ENCODE peak calls at places on chromosome 17, in five cellular contexts. X is stomach, O is prostate gland, V is Panc1, Q is endothelial cell of umbilical vein. D is an unnamed sample. For H3K4me1, the result is how much of the 10 kb centered on the place peaks cover.

GRCh38 chr17:32962320-32962707 is 29.3 kb upstream of the SPACA3 start:
- DNase-seq in Q (no peak), X (no peak), O (no peak), V (no peak), D (no peak)

GRCh38 chr17:80468781-80469533 is 7.5 kb downstream of the NPTX1 start:
- DNase-seq in V (no peak), Q (no peak), X (no peak), O (no peak), D (no peak)

GRCh38 chr17:80036715-80037477 is 454 bp downstream of the CCDC40 start:
- DNase-seq in X (no peak), Q (peak), V (no peak), O (no peak), D (peak)

GRCh38 chr17:79777844-79778503 is at the start of gene CBX2:
- DNase-seq in V (no peak), X (peak), O (peak), Q (peak), D (peak)

GRCh38 chr17:58335061-58335731 is 6.6 kb upstream of the TSPOAP1 start:
- DNase-seq in X (no peak), Q (no peak), V (no peak), O (no peak), D (peak)

GRCh38 chr17:45135978-45136791 is 698 bp downstream of the ACBD4 start:
- DNase-seq in X (no peak), Q (no peak), O (no peak), V (no peak), D (peak)

GRCh38 chr17:34171245-34171818 is 83.8 kb upstream of the CCL2 start:
- DNase-seq in O (peak), V (peak), Q (peak), X (peak), D (no peak)

GRCh38 chr17:846901-847777 is 65.0 kb downstream of the MRM3 start:
- DNase-seq in Q (peak), V (no peak), O (peak), X (no peak), D (no peak)

GRCh38 chr17:5198472-5198871 is 6.8 kb upstream of the ZNF594 start:
- DNase-seq in V (no peak), X (no peak), O (no peak), Q (no peak), D (no peak)

GRCh38 chr17:72614871-72615626 is 477.4 kb downstream of the SLC39A11 start:
- DNase-seq in O (peak), V (no peak), X (peak), Q (no peak), D (no peak)

GRCh38 chr17:29590261-29590978 is 972 bp upstream of the GIT1 start:
- DNase-seq in O (no peak), Q (no peak), V (no peak), X (no peak), D (peak)

GRCh38 chr17:80364091-80364691 is 50.8 kb upstream of the ENDOV start:
- DNase-seq in Q (no peak), X (no peak), V (no peak), O (no peak), D (peak)

GRCh38 chr17:14427914-14428639 is 127.2 kb downstream of the HS3ST3B1 start:
- DNase-seq in X (no peak), V (no peak), Q (no peak), O (no peak), D (peak)

GRCh38 chr17:63926164-63926563 is 6.0 kb downstream of the CD79B start:
- DNase-seq in V (no peak), O (no peak), Q (no peak), X (no peak), D (no peak)
- H3K4me1 ChIP-seq in V (under half), O (under half), Q (under half), X (under half), D (half or more)

GRCh38 chr17:55391764-55392467 is 29.7 kb downstream of the MMD start:
- DNase-seq in O (no peak), X (no peak), Q (no peak), V (no peak), D (no peak)

GRCh38 chr17:55394357-55395021 is 27.1 kb downstream of the MMD start:
- DNase-seq in V (no peak), Q (no peak), X (no peak), O (no peak), D (no peak)

GRCh38 chr17:55388842-55389241 is 32.8 kb downstream of the MMD start:
- DNase-seq in Q (no peak), O (no peak), X (no peak), V (no peak), D (no peak)

GRCh38 chr17:55390364-55390977 is 31.2 kb downstream of the MMD start:
- DNase-seq in V (no peak), O (no peak), X (no peak), Q (no peak), D (no peak)

DNA sequence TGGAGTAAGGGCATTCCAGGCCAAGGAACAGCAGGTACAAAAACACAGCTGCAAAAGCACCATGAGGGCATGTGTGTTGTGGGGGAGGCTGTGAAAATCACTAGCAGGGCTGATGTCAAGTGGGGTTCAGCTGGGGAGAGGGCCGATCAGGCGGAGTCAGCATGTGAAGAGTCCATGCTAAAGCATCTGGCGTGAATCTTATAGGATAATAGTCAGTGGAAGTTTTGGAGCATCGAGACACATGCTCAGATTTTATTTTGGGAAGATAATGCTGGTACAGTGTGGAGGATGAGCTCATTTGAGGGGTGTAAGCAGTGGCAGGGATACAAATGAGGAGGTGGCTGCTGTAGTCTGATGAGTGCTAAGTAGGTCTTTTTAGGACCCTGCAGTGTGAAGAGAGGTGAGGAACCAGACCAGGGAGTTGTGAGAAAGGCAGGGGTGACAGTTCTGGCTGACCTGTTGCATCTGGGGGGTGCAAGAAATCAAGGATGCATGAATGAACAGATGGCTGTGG is 30.3 kb downstream of the MMD start:
- DNase-seq in X (no peak), V (no peak), O (no peak), Q (no peak), D (no peak)
- TF ChIP-seq POLR2AphosphoS5 in X (no peak), V (no peak), O (no peak), Q (no peak), D (no peak)

GRCh38 chr17:42389135-42389417 is 834 bp upstream of the STAT3 start:
- DNase-seq in O (no peak), V (no peak), X (no peak), Q (no peak), D (no peak)
- H3K4me1 ChIP-seq in O (under half), V (under half), X (under half), Q (under half), D (under half)

GRCh38 chr17:47651704-47652103 is 2.0 kb downstream of the KPNB1 start:
- DNase-seq in Q (no peak), V (no peak), X (no peak), O (no peak), D (no peak)
- TF ChIP-seq POLR2AphosphoS5 in Q (no peak), V (no peak), X (no peak), O (no peak), D (no peak)

GRCh38 chr17:50972579-50972978 is 106.4 kb upstream of the TOB1 start:
- DNase-seq in X (no peak), O (no peak), Q (no peak), V (no peak), D (no peak)
- H3K4me1 ChIP-seq in X (under half), O (under half), Q (under half), V (under half), D (under half)

GRCh38 chr17:76447931-76448652 is 4.9 kb downstream of the UBE2O start:
- DNase-seq in V (no peak), Q (no peak), X (no peak), O (no peak), D (no peak)
- TF ChIP-seq POLR2AphosphoS5 in V (no peak), Q (no peak), X (no peak), O (no peak), D (no peak)

GRCh38 chr17:47989159-47989558 is 18.2 kb downstream of the CDK5RAP3 start:
- DNase-seq in Q (no peak), V (no peak), X (no peak), O (no peak), D (peak)
- H3K4me1 ChIP-seq in Q (under half), V (under half), X (under half), O (under half), D (under half)

GRCh38 chr17:8039611-8040168 is 831 bp downstream of the ALOX15B start:
- DNase-seq in X (no peak), O (no peak), Q (no peak), V (no peak), D (no peak)

GRCh38 chr17:8044819-8045810 is 6.3 kb downstream of the ALOX15B start:
- DNase-seq in Q (no peak), V (no peak), O (no peak), X (no peak), D (no peak)

GRCh38 chr17:8041980-8042379 is 3.1 kb downstream of the ALOX15B start:
- DNase-seq in V (no peak), X (no peak), O (no peak), Q (no peak), D (no peak)

GRCh38 chr17:8038954-8039610 is at the start of gene ALOX15B:
- DNase-seq in V (no peak), O (peak), X (peak), Q (no peak), D (no peak)

GRCh38 chr17:8041249-8041928 is 2.5 kb downstream of the ALOX15B start:
- DNase-seq in X (peak), V (peak), Q (peak), O (no peak), D (no peak)
- TF ChIP-seq POLR2AphosphoS5 in X (peak), V (no peak), Q (no peak), O (peak), D (no peak)

GRCh38 chr17:74822329-74823175 is 37.1 kb downstream of the GRIN2C start:
- DNase-seq in V (no peak), X (no peak), Q (no peak), O (no peak), D (no peak)

GRCh38 chr17:74821655-74822328 is 37.9 kb downstream of the GRIN2C start:
- DNase-seq in X (no peak), Q (no peak), V (no peak), O (no peak), D (no peak)

GRCh38 chr17:74816883-74817620 is 40.9 kb upstream of the NAT9 start:
- DNase-seq in Q (no peak), V (no peak), O (no peak), X (no peak), D (no peak)

GRCh38 chr17:74818306-74818705 is 41.4 kb downstream of the GRIN2C start:
- DNase-seq in X (no peak), Q (no peak), V (no peak), O (no peak), D (no peak)

GRCh38 chr17:74820037-74820436 is 39.6 kb downstream of the GRIN2C start:
- DNase-seq in X (no peak), O (no peak), Q (no peak), V (no peak), D (no peak)
- H3K4me1 ChIP-seq in X (under half), O (under half), Q (under half), V (under half), D (under half)

GRCh38 chr17:39996789-39997188 is 16.2 kb downstream of the PSMD3 start:
- DNase-seq in X (no peak), Q (no peak), O (no peak), V (no peak), D (peak)
- TF ChIP-seq POLR2AphosphoS5 in X (no peak), Q (no peak), O (no peak), V (no peak), D (peak)

D was measured in spleen.